ENCODE peak calls at places on chromosomes 16 and 17, in nine cellular contexts. R is cardiac muscle cell; D is mucosa of descending colon; X is pancreas; T is RWPE2; V is stomach; S is A549; W is CD8-positive, alpha-beta memory T cell; M is heart right ventricle. H is an unnamed sample. For H3K4me1, the result is how much of the 10 kb centered on the place peaks cover.

GRCh38 chr16:56869513-56870270 is 4.7 kb downstream of the SLC12A3 start:
- DNase-seq in R (no peak), D (no peak), X (no peak), T (no peak), V (no peak), S (peak), W (no peak), M (no peak), H (peak)

GRCh38 chr17:67461876-67462275 is 84.8 kb downstream of the PITPNC1 start:
- DNase-seq in R (no peak), D (no peak), X (no peak), T (no peak), V (no peak), S (no peak), W (no peak), M (no peak), H (no peak)

GRCh38 chr16:72247821-72248253 is 75.9 kb upstream of the PMFBP1 start:
- DNase-seq in R (no peak), D (no peak), X (no peak), T (no peak), V (no peak), S (no peak), W (no peak), M (no peak), H (no peak)

GRCh38 chr16:8173111-8173644 is 417.1 kb downstream of the TMEM114 start:
- DNase-seq in R (peak), D (peak), X (peak), T (no peak), V (peak), S (peak), W (no peak), M (peak), H (peak)

GRCh38 chr17:6286239-6286638 is 148.7 kb downstream of the AIPL1 start:
- DNase-seq in R (no peak), D (no peak), X (no peak), T (no peak), V (no peak), S (peak), W (no peak), M (no peak), H (no peak)

GRCh38 chr17:65013613-65014391 is 42.7 kb downstream of the GNA13 start:
- DNase-seq in R (no peak), D (no peak), X (no peak), T (no peak), V (no peak), S (no peak), W (no peak), M (no peak), H (no peak)

GRCh38 chr16:19883296-19883951 is 1.2 kb downstream of the GPRC5B start:
- DNase-seq in R (peak), D (no peak), X (peak), T (no peak), V (peak), S (no peak), W (peak), M (peak), H (peak)

GRCh38 chr17:50135316-50136095 is 5.5 kb upstream of the SAMD14 start:
- DNase-seq in R (no peak), D (no peak), X (peak), T (no peak), V (no peak), S (no peak), W (no peak), M (no peak), H (no peak)

GRCh38 chr16:4846503-4846900 is 586 bp downstream of the GLYR1 start:
- DNase-seq in R (peak), D (peak), X (no peak), T (no peak), V (peak), S (peak), W (peak), M (peak), H (peak)

GRCh38 chr17:57667461-57667923 is 77.6 kb downstream of the CCDC182 start:
- DNase-seq in R (no peak), D (no peak), X (no peak), T (peak), V (peak), S (no peak), W (no peak), M (no peak), H (no peak)

GRCh38 chr16:48811478-48811877 is 201.5 kb upstream of the N4BP1 start:
- DNase-seq in R (no peak), D (no peak), X (no peak), T (no peak), V (no peak), S (no peak), W (no peak), M (no peak), H (no peak)

GRCh38 chr16:77991701-77992100 is 30.6 kb upstream of the CLEC3A start:
- DNase-seq in R (no peak), D (no peak), X (no peak), T (no peak), V (no peak), S (no peak), W (no peak), M (no peak), H (no peak)

GRCh38 chr16:2231016-2231931 is 5.0 kb upstream of the DNASE1L2 start:
- DNase-seq in R (no peak), D (no peak), X (no peak), T (peak), V (no peak), S (no peak), W (no peak), M (no peak), H (no peak)

GRCh38 chr17:12510535-12510934 is 155.2 kb upstream of the MYOCD start:
- DNase-seq in R (no peak), D (no peak), X (no peak), T (no peak), V (no peak), S (peak), W (no peak), M (no peak), H (no peak)

GRCh38 chr17:80703109-80703508 is 158.5 kb downstream of the RPTOR start:
- DNase-seq in R (no peak), D (no peak), X (no peak), T (no peak), V (no peak), S (no peak), W (peak), M (no peak), H (no peak)

GRCh38 chr16:56632160-56632847 is at the start of gene MT1M:
- DNase-seq in R (peak), D (peak), X (no peak), T (no peak), V (peak), S (no peak), W (no peak), M (peak), H (peak)

GRCh38 chr16:89602273-89602951 is 11.0 kb upstream of the DPEP1 start:
- DNase-seq in R (peak), D (no peak), X (no peak), T (peak), V (no peak), S (peak), W (peak), M (no peak), H (no peak)

GRCh38 chr16:62038225-62038624 is 2.0 kb upstream of the CDH8 start:
- DNase-seq in R (no peak), D (no peak), X (no peak), T (no peak), V (no peak), S (no peak), W (no peak), M (no peak), H (no peak)

GRCh38 chr16:87686697-87687570 is 78.9 kb downstream of the KLHDC4 start:
- DNase-seq in R (no peak), D (no peak), X (no peak), T (no peak), V (no peak), S (no peak), W (no peak), M (no peak), H (no peak)

GRCh38 chr17:29613856-29614255 is 8.9 kb downstream of the CORO6 start:
- DNase-seq in R (no peak), D (peak), X (no peak), T (no peak), V (no peak), S (no peak), W (no peak), M (no peak), H (peak)

GRCh38 chr17:67491009-67491677 is 114.1 kb downstream of the PITPNC1 start:
- DNase-seq in R (no peak), D (peak), X (peak), T (peak), V (peak), S (peak), W (no peak), M (peak), H (peak)

GRCh38 chr16:81350306-81350615 is 35.5 kb downstream of the GAN start:
- DNase-seq in R (peak), D (no peak), X (no peak), T (no peak), V (no peak), S (peak), W (no peak), M (no peak), H (no peak)

GRCh38 chr17:53409588-53409987 is 413.1 kb upstream of the KIF2B start:
- DNase-seq in R (no peak), D (no peak), X (no peak), T (no peak), V (no peak), S (no peak), W (no peak), M (no peak), H (no peak)

GRCh38 chr17:34171245-34171818 is 83.8 kb upstream of the CCL2 start:
- DNase-seq in R (peak), D (no peak), X (peak), T (no peak), V (peak), S (peak), W (peak), M (peak), H (peak)

GRCh38 chr17:60845012-60845411 is 167.4 kb downstream of the BCAS3 start:
- DNase-seq in R (no peak), D (no peak), X (no peak), T (no peak), V (no peak), S (no peak), W (no peak), M (no peak), H (no peak)

GRCh38 chr17:50830298-50830697 is 5.1 kb upstream of the WFIKKN2 start:
- DNase-seq in R (no peak), D (no peak), X (no peak), T (no peak), V (peak), S (no peak), W (no peak), M (no peak), H (no peak)

GRCh38 chr16:85072947-85073346 is 39.3 kb downstream of the CIBAR2 start:
- DNase-seq in R (no peak), D (no peak), X (no peak), T (peak), V (no peak), S (no peak), W (no peak), M (peak), H (peak)

GRCh38 chr16:10009691-10010090 is 172.5 kb downstream of the GRIN2A start:
- DNase-seq in R (no peak), D (no peak), X (no peak), T (no peak), V (no peak), S (no peak), W (no peak), M (no peak), H (no peak)

GRCh38 chr16:72905581-72905980 is 142.3 kb downstream of the ZFHX3 start:
- DNase-seq in R (no peak), D (no peak), X (no peak), T (peak), V (no peak), S (no peak), W (no peak), M (no peak), H (no peak)

GRCh38 chr16:57802635-57803412 is 533 bp upstream of the KIFC3 start:
- DNase-seq in R (no peak), D (peak), X (peak), T (no peak), V (peak), S (peak), W (no peak), M (peak), H (peak)

GRCh38 chr17:17514993-17515920 is 19.1 kb upstream of the RASD1 start:
- DNase-seq in R (no peak), D (peak), X (peak), T (no peak), V (no peak), S (no peak), W (no peak), M (peak), H (peak)

GRCh38 chr16:57899771-57900661 is 70.9 kb downstream of the CNGB1 start:
- DNase-seq in R (peak), D (no peak), X (no peak), T (no peak), V (peak), S (peak), W (peak), M (peak), H (peak)

GRCh38 chr17:27430882-27431491 is 25.3 kb upstream of the KSR1 start:
- DNase-seq in R (peak), D (no peak), X (no peak), T (no peak), V (peak), S (peak), W (no peak), M (peak), H (peak)

DNA sequence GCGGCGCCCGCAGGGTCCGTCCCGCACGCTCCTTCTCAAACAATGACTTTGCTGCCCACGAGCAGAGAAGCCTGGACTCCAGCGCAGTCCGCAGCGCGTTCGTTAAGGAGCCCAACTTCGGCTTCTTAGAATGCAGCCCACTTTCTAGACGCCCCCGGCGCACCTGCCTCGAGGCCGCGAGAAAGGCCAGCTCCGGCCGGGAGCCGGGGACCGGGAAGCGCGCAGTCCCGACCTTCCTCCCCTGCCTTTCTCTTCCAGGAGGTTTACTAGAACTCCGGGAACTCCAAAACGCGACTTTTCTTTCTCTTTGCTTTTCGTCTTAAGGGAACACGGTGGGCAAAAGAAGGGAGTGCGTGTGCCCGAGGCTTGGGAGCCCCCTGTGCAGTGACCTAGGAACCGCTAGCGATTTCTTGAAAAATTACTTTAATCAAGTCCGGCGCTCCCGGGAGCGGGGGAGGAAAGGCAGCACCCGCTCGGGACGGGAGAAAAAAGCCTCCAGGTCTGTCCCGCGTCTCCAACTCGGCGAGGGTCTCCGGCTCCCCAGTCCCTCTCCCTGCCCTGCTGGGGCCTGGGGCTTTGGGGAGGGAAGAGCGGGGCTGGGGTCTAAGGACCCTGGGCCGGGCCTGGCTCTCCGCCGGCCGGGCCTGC is 2.6 kb downstream of the HNF1B start:
- DNase-seq in R (peak), D (no peak), X (no peak), T (no peak), V (peak), S (peak), W (peak), M (no peak), H (peak)
- H3K4me1 ChIP-seq in R (under half), D (under half), X (under half), T (under half), V (under half), S (half or more), W (under half), M (under half), H (under half)

GRCh38 chr17:46167826-46168569 is 25.2 kb downstream of the KANSL1 start:
- DNase-seq in R (no peak), D (no peak), X (no peak), T (no peak), V (no peak), S (peak), W (no peak), M (no peak), H (no peak)

GRCh38 chr17:46169913-46170312 is 23.3 kb downstream of the KANSL1 start:
- DNase-seq in R (no peak), D (no peak), X (no peak), T (no peak), V (no peak), S (no peak), W (no peak), M (no peak), H (no peak)

GRCh38 chr17:46170609-46171432 is 22.4 kb downstream of the KANSL1 start:
- DNase-seq in R (no peak), D (no peak), X (no peak), T (no peak), V (no peak), S (no peak), W (no peak), M (no peak), H (no peak)

GRCh38 chr17:46173153-46173552 is 20.1 kb downstream of the KANSL1 start:
- DNase-seq in R (no peak), D (no peak), X (no peak), T (no peak), V (no peak), S (no peak), W (no peak), M (no peak), H (no peak)

DNA sequence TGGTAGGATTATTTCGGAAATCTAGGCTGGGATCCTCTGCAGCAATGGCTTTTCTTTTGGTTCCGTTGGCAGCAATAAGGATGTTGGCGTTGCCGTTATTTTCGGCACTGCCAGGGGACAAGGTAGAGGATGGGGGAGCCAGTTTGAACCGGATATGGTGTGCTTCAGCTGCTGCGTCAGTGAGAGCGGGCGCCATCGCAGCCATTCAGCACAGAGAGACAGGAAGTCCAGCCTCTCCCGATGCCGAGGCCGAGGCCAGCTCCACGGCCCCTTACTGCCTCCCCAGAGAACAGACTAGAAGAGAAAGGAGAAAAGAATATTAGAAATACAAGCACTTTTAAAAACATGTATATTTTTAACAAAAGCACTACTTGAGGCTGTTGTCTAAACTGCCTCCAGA is 21.3 kb downstream of the KANSL1 start:
- DNase-seq in R (no peak), D (peak), X (no peak), T (no peak), V (no peak), S (no peak), W (no peak), M (no peak), H (no peak)
- H3K4me1 ChIP-seq in R (under half), D (under half), X (under half), T (under half), V (under half), S (half or more), W (half or more), M (half or more), H (under half)

GRCh38 chr17:75370288-75370687 is 35.2 kb downstream of the GRB2 start:
- DNase-seq in R (no peak), D (no peak), X (no peak), T (no peak), V (peak), S (no peak), W (no peak), M (peak), H (peak)
- H3K4me1 ChIP-seq in R (under half), D (under half), X (under half), T (under half), V (under half), S (under half), W (under half), M (half or more), H (under half)

GRCh38 chr16:69598045-69598444 is 32.3 kb downstream of the NFAT5 start:
- DNase-seq in R (no peak), D (no peak), X (no peak), T (no peak), V (no peak), S (no peak), W (no peak), M (no peak), H (no peak)
- H3K4me1 ChIP-seq in R (under half), D (under half), X (under half), T (under half), V (under half), S (half or more), W (under half), M (under half), H (under half)

H was measured in right cardiac atrium.